ENCODE peak calls at places on chromosomes 12 and 14, in five cellular contexts. K, L, T, H and M are unnamed samples.

GRCh38 chr14:92704036-92704804 is 44.2 kb downstream of the LGMN start:
- DNase-seq in K (no peak), L (no peak), T (no peak), H (no peak), M (no peak)

GRCh38 chr14:45038865-45039264 is 45.1 kb upstream of the PRPF39 start:
- DNase-seq in K (no peak), L (no peak), T (no peak), H (no peak), M (no peak)

GRCh38 chr14:60183724-60184596 is 18.8 kb upstream of the DHRS7 start:
- DNase-seq in K (no peak), L (peak; percentile 65), T (peak; percentile 81), H (no peak), M (peak; percentile 71)

GRCh38 chr12:67364228-67364627 is 95.1 kb downstream of the CAND1 start:
- DNase-seq in K (no peak), L (no peak), T (no peak), H (no peak), M (peak; percentile 32)

GRCh38 chr14:74980746-74981661 is 21.7 kb upstream of the EIF2B2 start:
- DNase-seq in K (no peak), L (peak; percentile 88), T (peak; percentile 22), H (peak; percentile 82), M (peak; percentile 60)

GRCh38 chr14:80446356-80446755 is 235.1 kb upstream of the DIO2 start:
- DNase-seq in K (no peak), L (no peak), T (peak; percentile 15), H (no peak), M (peak; percentile 18)

GRCh38 chr14:94144765-94145164 is 15.4 kb upstream of the IFI27L2 start:
- DNase-seq in K (no peak), L (no peak), T (no peak), H (peak; percentile 52), M (no peak)

GRCh38 chr14:43539210-43539609 is 967.9 kb downstream of the FSCB start:
- DNase-seq in K (peak; percentile 12), L (peak; percentile 3), T (peak; percentile 1), H (peak; percentile 58), M (no peak)

GRCh38 chr14:94904636-94905035 is 134.7 kb upstream of the GSC start:
- DNase-seq in K (no peak), L (peak; percentile 22), T (peak; percentile 7), H (no peak), M (peak; percentile 92)

GRCh38 chr12:2756756-2757155 is 38.0 kb upstream of the FKBP4 start:
- DNase-seq in K (no peak), L (no peak), T (no peak), H (peak; percentile 34), M (no peak)

GRCh38 chr12:122853582-122854245 is 18.5 kb downstream of the HIP1R start:
- DNase-seq in K (no peak), L (no peak), T (no peak), H (no peak), M (no peak)

GRCh38 chr12:85920324-85920947 is 46.3 kb downstream of the NTS start:
- DNase-seq in K (no peak), L (peak; percentile 29), T (peak; percentile 36), H (no peak), M (peak; percentile 7)

GRCh38 chr12:131892711-131893604 is 1.5 kb upstream of the ULK1 start:
- DNase-seq in K (no peak), L (no peak), T (no peak), H (peak; percentile 68), M (no peak)

GRCh38 chr12:60398547-60398946 is 802.7 kb downstream of the SLC16A7 start:
- DNase-seq in K (no peak), L (no peak), T (no peak), H (peak; percentile 54), M (no peak)

GRCh38 chr12:32217354-32218310 is 111.0 kb downstream of the BICD1 start:
- DNase-seq in K (no peak), L (peak; percentile 29), T (peak; percentile 86), H (no peak), M (peak; percentile 89)

GRCh38 chr12:106112094-106112822 is 26.5 kb downstream of the NUAK1 start:
- DNase-seq in K (no peak), L (no peak), T (no peak), H (peak; percentile 83), M (no peak)

GRCh38 chr12:54262403-54262925 is 17.5 kb downstream of the CBX5 start:
- DNase-seq in K (no peak), L (peak; percentile 78), T (peak; percentile 61), H (peak; percentile 77), M (peak; percentile 58)

GRCh38 chr12:30482650-30483049 is 213.0 kb downstream of the IPO8 start:
- DNase-seq in K (no peak), L (no peak), T (no peak), H (no peak), M (no peak)

GRCh38 chr12:45987339-45987726 is 3.0 kb downstream of the SCAF11 start:
- DNase-seq in K (no peak), L (no peak), T (no peak), H (no peak), M (no peak)

GRCh38 chr12:3757261-3757660 is 4.4 kb upstream of the CRACR2A start:
- DNase-seq in K (no peak), L (no peak), T (no peak), H (peak; percentile 26), M (no peak)

GRCh38 chr12:57632369-57632897 is 568 bp downstream of the B4GALNT1 start:
- DNase-seq in K (no peak), L (no peak), T (no peak), H (peak; percentile 75), M (peak; percentile 17)

GRCh38 chr14:105508069-105508468 is 17.0 kb downstream of the TEDC1 start:
- DNase-seq in K (no peak), L (no peak), T (no peak), H (no peak), M (no peak)

GRCh38 chr14:94158239-94158888 is 15.8 kb upstream of the PPP4R4 start:
- DNase-seq in K (no peak), L (no peak), T (no peak), H (no peak), M (no peak)

GRCh38 chr12:122138616-122139015 is 35.4 kb downstream of the IL31 start:
- DNase-seq in K (no peak), L (no peak), T (no peak), H (peak; percentile 52), M (no peak)